ENCODE peak calls at places on chromosomes 3 and 15, in six cellular contexts. B is T-cell, S is ELF-1, Z is LoVo, T is activated T-cell treated with anti-CD3 and anti-CD28 coated beads for 1 hour, L is amniotic stem cell. G is an unnamed sample.
A peak's percentile ranks its signal among the peaks of the same experiment; 100 is the strongest.

GRCh38 chr15:58146734-58147133 is 8.6 kb downstream of the AQP9 start:
- DNase-seq in L (no peak), S (no peak), T (no peak), B (no peak), Z (peak; percentile 43), G (no peak)

GRCh38 chr3:15892828-15893227 is 95.0 kb upstream of the ANKRD28 start:
- DNase-seq in L (no peak), T (no peak), B (no peak), S (no peak), Z (no peak), G (no peak)

GRCh38 chr3:62210016-62210415 is 163.3 kb downstream of the FEZF2 start:
- DNase-seq in Z (no peak), L (no peak), B (no peak), T (no peak), S (no peak), G (no peak)

GRCh38 chr3:38638354-38638753 is 11.1 kb downstream of the SCN5A start:
- DNase-seq in Z (no peak), S (no peak), L (no peak), T (no peak), B (no peak), G (no peak)

GRCh38 chr3:134250717-134251220 is at the start of gene RYK:
- DNase-seq in L (peak; percentile 34), T (peak; percentile 61), S (peak; percentile 93), B (peak; percentile 67), Z (peak; percentile 88), G (peak; percentile 75)

GRCh38 chr3:119627461-119627860 is 29.8 kb downstream of the PLA1A start:
- DNase-seq in S (no peak), L (no peak), B (no peak), Z (no peak), T (no peak), G (no peak)

GRCh38 chr15:56943398-56943797 is 25.0 kb downstream of the TCF12 start:
- DNase-seq in Z (no peak), T (no peak), L (no peak), B (no peak), S (no peak), G (no peak)

GRCh38 chr3:25288416-25288815 is 139.6 kb upstream of the RARB start:
- DNase-seq in L (no peak), Z (no peak), T (no peak), S (no peak), B (no peak), G (no peak)

GRCh38 chr3:48440590-48440958 is 517 bp downstream of the TMA7 start:
- DNase-seq in L (no peak), B (no peak), Z (no peak), T (no peak), S (no peak), G (no peak)

GRCh38 chr3:135083179-135083578 is 288.1 kb downstream of the EPHB1 start:
- DNase-seq in Z (no peak), S (no peak), T (no peak), B (no peak), L (no peak), G (no peak)

GRCh38 chr3:6025032-6025431 is 835.9 kb upstream of the GRM7 start:
- DNase-seq in L (no peak), Z (no peak), T (no peak), S (no peak), B (no peak), G (no peak)

GRCh38 chr3:10459954-10460754 is 45.2 kb downstream of the ATP2B2 start:
- DNase-seq in S (peak; percentile 97), B (peak; percentile 62), Z (peak; percentile 57), L (peak; percentile 27), T (peak; percentile 12), G (peak; percentile 67)

GRCh38 chr3:147838650-147839049 is 429.5 kb downstream of the ZIC1 start:
- DNase-seq in Z (no peak), L (no peak), T (no peak), B (no peak), S (peak; percentile 11), G (no peak)

GRCh38 chr15:74816624-74817369 is 4.2 kb downstream of the LMAN1L start:
- DNase-seq in Z (no peak), T (no peak), L (no peak), S (no peak), B (no peak), G (no peak)

GRCh38 chr3:153357436-153357835 is 195.4 kb downstream of the RAP2B start:
- DNase-seq in Z (no peak), L (no peak), S (no peak), T (no peak), B (no peak), G (no peak)

GRCh38 chr3:45907769-45908705 is 21.7 kb downstream of the CCR9 start:
- DNase-seq in L (no peak), B (no peak), Z (no peak), S (no peak), T (no peak), G (no peak)

GRCh38 chr15:56568466-56569167 is 103.7 kb upstream of the MNS1 start:
- DNase-seq in Z (no peak), B (no peak), T (no peak), S (peak; percentile 30), L (no peak), G (no peak)

GRCh38 chr3:64380539-64380938 is 155.3 kb upstream of the PRICKLE2 start:
- DNase-seq in Z (no peak), S (no peak), B (no peak), L (no peak), T (no peak), G (no peak)

GRCh38 chr15:25619761-25620160 is 180.9 kb upstream of the UBE3A start:
- DNase-seq in B (no peak), Z (no peak), T (no peak), L (no peak), S (no peak), G (no peak)

GRCh38 chr3:11603628-11604027 is 40.1 kb downstream of the VGLL4 start:
- DNase-seq in B (no peak), Z (no peak), L (peak; percentile 52), T (no peak), S (peak; percentile 44), G (no peak)

GRCh38 chr15:89217031-89217430 is 4.3 kb downstream of the RLBP1 start:
- DNase-seq in T (no peak), Z (no peak), L (no peak), B (no peak), S (no peak), G (no peak)

GRCh38 chr3:172707967-172708366 is 2.9 kb downstream of the NCEH1 start:
- DNase-seq in B (no peak), T (no peak), Z (no peak), S (no peak), L (peak; percentile 18), G (no peak)

GRCh38 chr3:126555795-126556636 is 2.7 kb downstream of the C3orf22 start:
- DNase-seq in T (no peak), S (no peak), B (no peak), L (no peak), Z (no peak), G (no peak)

GRCh38 chr3:170467007-170467406 is 48.3 kb downstream of the CLDN11 start:
- DNase-seq in Z (no peak), S (no peak), T (no peak), B (no peak), L (no peak), G (no peak)

GRCh38 chr3:114451051-114451451 is 157.2 kb downstream of the TIGIT start:
- DNase-seq in T (no peak), L (no peak), B (no peak), S (no peak), Z (no peak), G (no peak)

GRCh38 chr3:98770261-98771039 is 7.3 kb downstream of the ST3GAL6 start:
- DNase-seq in B (no peak), S (peak; percentile 39), Z (no peak), T (no peak), L (no peak), G (no peak)

GRCh38 chr3:57604971-57605370 is 7.8 kb upstream of the ARF4 start:
- DNase-seq in L (no peak), Z (no peak), B (no peak), T (no peak), S (no peak), G (no peak)

GRCh38 chr3:133962879-133963278 is 66.8 kb downstream of the SLCO2A1 start:
- DNase-seq in L (peak; percentile 22), Z (no peak), T (no peak), B (no peak), S (peak; percentile 65), G (no peak)

GRCh38 chr3:130826516-130826915 is 67.4 kb upstream of the ATP2C1 start:
- DNase-seq in T (no peak), B (no peak), Z (peak; percentile 8), L (no peak), S (no peak), G (no peak)

GRCh38 chr3:177521305-177521704 is 324.0 kb upstream of the TBL1XR1 start:
- DNase-seq in L (no peak), S (peak; percentile 78), B (no peak), Z (no peak), T (no peak), G (no peak)

GRCh38 chr15:69997701-69998273 is 99.9 kb downstream of the TLE3 start:
- DNase-seq in T (no peak), L (no peak), B (no peak), Z (peak; percentile 92), S (no peak), G (no peak)

GRCh38 chr3:47588587-47588986 is 9.9 kb upstream of the CSPG5 start:
- DNase-seq in L (no peak), T (no peak), Z (no peak), S (no peak), B (no peak), G (no peak)

GRCh38 chr3:129276385-129276784 is 2.3 kb upstream of the HMCES start:
- DNase-seq in T (no peak), L (no peak), S (no peak), B (no peak), Z (no peak), G (no peak)

GRCh38 chr15:101023501-101024110 is 104.4 kb downstream of the LRRK1 start:
- DNase-seq in L (no peak), Z (no peak), B (no peak), S (peak; percentile 1), T (no peak), G (no peak)

GRCh38 chr3:143628971-143629370 is 219.3 kb downstream of the SLC9A9 start:
- DNase-seq in L (no peak), S (no peak), Z (no peak), B (no peak), T (no peak), G (no peak)

GRCh38 chr3:10206166-10206511 is 41.4 kb downstream of the IRAK2 start:
- DNase-seq in B (no peak), Z (no peak), L (no peak), S (peak; percentile 43), T (no peak), G (no peak)

GRCh38 chr3:29100292-29100691 is 180.6 kb upstream of the RBMS3 start:
- DNase-seq in T (no peak), B (no peak), Z (no peak), S (no peak), L (no peak), G (no peak)

GRCh38 chr15:65841121-65841930 is 28.0 kb upstream of the RAB11A start:
- DNase-seq in S (no peak), Z (no peak), B (no peak), T (no peak), L (no peak), G (no peak)

GRCh38 chr15:34753236-34753894 is 1.4 kb downstream of the GJD2 start:
- DNase-seq in L (peak; percentile 30), T (no peak), Z (no peak), S (peak; percentile 78), B (no peak), G (no peak)

GRCh38 chr3:194311000-194311399 is 40.1 kb downstream of the CPN2 start:
- DNase-seq in L (no peak), T (no peak), B (no peak), S (no peak), Z (no peak), G (peak; percentile 1)

G was measured in naive thymus-derived CD8-positive, alpha-beta T cell.